ENCODE peak calls at places on chromosome 2, in nine cellular contexts. R, C, I, W, U, H, Q, Z and D are unnamed samples.
A peak's percentile ranks its signal among the peaks of the same experiment; 100 is the strongest.

GRCh38 chr2:141063410-141063809 is 1067.4 kb downstream of the LRP1B start:
- DNase-seq in Z (no peak), R (no peak), C (peak; percentile 61), H (no peak), W (no peak), I (no peak), U (no peak), Q (no peak), D (no peak)

GRCh38 chr2:74205113-74205512 is 6.7 kb downstream of the MTHFD2 start:
- DNase-seq in Z (no peak), H (no peak), I (no peak), W (no peak), R (no peak), U (no peak), Q (no peak), C (no peak), D (no peak)

GRCh38 chr2:223633656-223634055 is 31.5 kb upstream of the SCG2 start:
- DNase-seq in H (no peak), Z (no peak), W (no peak), Q (no peak), U (no peak), I (no peak), C (no peak), R (no peak), D (no peak)

GRCh38 chr2:43251171-43251731 is 24.8 kb upstream of the ZFP36L2 start:
- DNase-seq in W (peak; percentile 80), Q (no peak), C (no peak), I (no peak), R (no peak), U (no peak), H (peak; percentile 29), Z (peak; percentile 17), D (no peak)

GRCh38 chr2:240898108-240898730 is 2.3 kb upstream of the MAB21L4 start:
- DNase-seq in Q (peak; percentile 35), U (no peak), I (no peak), H (peak; percentile 78), R (no peak), W (no peak), Z (peak; percentile 61), C (no peak), D (no peak)

GRCh38 chr2:124778076-124778475 is 753.0 kb downstream of the CNTNAP5 start:
- DNase-seq in R (no peak), C (no peak), H (no peak), Q (no peak), Z (no peak), I (no peak), W (no peak), U (no peak), D (no peak)

GRCh38 chr2:238498691-238499295 is 72.1 kb downstream of the ASB1 start:
- DNase-seq in H (no peak), U (no peak), R (no peak), Z (no peak), C (no peak), Q (no peak), I (no peak), W (no peak), D (peak; percentile 43)

GRCh38 chr2:203574824-203575223 is 39.7 kb upstream of the RAPH1 start:
- DNase-seq in H (no peak), C (no peak), Q (no peak), R (no peak), W (no peak), U (no peak), I (no peak), Z (no peak), D (no peak)

GRCh38 chr2:220949476-220949875 is 622.6 kb downstream of the EPHA4 start:
- DNase-seq in R (no peak), I (no peak), W (no peak), C (peak; percentile 13), Z (no peak), U (no peak), Q (no peak), H (no peak), D (no peak)

GRCh38 chr2:180607501-180608060 is 372.8 kb upstream of the UBE2E3 start:
- DNase-seq in I (no peak), Q (no peak), Z (no peak), R (no peak), C (no peak), H (no peak), W (no peak), U (no peak), D (no peak)

GRCh38 chr2:126652323-126652891 is 3.6 kb upstream of the GYPC start:
- DNase-seq in I (no peak), R (no peak), H (no peak), W (no peak), C (no peak), U (no peak), Q (no peak), Z (no peak), D (no peak)

GRCh38 chr2:122101319-122101718 is 345.9 kb downstream of the TSN start:
- DNase-seq in Z (no peak), C (no peak), W (no peak), R (no peak), I (no peak), U (no peak), H (no peak), Q (no peak), D (no peak)

GRCh38 chr2:197965756-197966155 is 161.4 kb downstream of the PLCL1 start:
- DNase-seq in I (no peak), R (no peak), C (no peak), H (no peak), Q (no peak), Z (no peak), U (no peak), W (no peak), D (no peak)

GRCh38 chr2:12059616-12060441 is 313.4 kb downstream of the LPIN1 start:
- DNase-seq in Z (no peak), Q (no peak), W (no peak), U (no peak), H (no peak), I (no peak), R (no peak), C (no peak), D (no peak)
- TF ChIP-seq POLR2AphosphoS5 in Z (no peak), Q (no peak), W (no peak), U (no peak), H (no peak), I (peak; percentile 67), R (no peak), C (no peak), D (no peak)

DNA sequence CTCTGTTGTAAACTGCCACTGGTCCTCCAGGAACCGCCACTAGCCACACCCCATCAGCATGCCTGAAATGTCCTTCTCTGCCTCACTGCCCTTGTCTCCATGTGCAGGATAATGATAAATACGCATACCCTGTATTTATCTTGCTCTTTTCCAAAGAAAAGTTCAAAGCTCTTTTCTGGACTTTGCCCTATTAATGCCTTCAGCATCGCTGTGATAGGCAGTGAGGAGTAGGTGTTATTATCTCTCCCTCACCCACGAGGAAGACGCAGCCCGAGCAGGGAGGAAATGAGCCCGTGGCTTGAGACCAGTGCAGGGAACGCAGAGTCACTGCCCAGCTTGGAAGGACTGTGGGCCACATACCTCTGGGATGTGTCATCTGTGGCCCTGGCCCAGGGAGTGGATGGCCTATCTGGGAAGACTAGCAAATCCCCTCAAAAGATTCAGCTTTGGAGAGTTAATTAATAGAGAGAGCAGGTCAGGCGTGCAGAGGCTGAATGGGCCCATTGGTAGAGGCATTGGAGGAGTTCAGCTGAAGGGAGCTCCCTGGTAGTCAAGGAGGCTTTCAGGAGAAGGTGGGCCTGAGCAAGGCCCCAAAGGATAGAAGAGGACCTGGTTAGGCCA is 39.5 kb upstream of the MCFD2 start:
- DNase-seq in W (no peak), Z (peak; percentile 76), I (peak; percentile 37), R (no peak), H (peak; percentile 22), Q (peak; percentile 41), U (no peak), C (no peak), D (no peak)
- TF ChIP-seq POLR2AphosphoS5 in W (peak; percentile 43), Z (peak; percentile 79), I (no peak), R (no peak), H (peak; percentile 26), Q (no peak), U (no peak), C (no peak), D (no peak)

GRCh38 chr2:26410764-26411243 is 9.1 kb downstream of the DRC1 start:
- DNase-seq in Q (no peak), Z (no peak), H (no peak), U (no peak), R (no peak), W (no peak), C (no peak), I (peak; percentile 30), D (no peak)

GRCh38 chr2:26411419-26411818 is 9.7 kb downstream of the DRC1 start:
- DNase-seq in C (no peak), W (no peak), R (no peak), U (no peak), Q (no peak), H (no peak), I (no peak), Z (no peak), D (no peak)

GRCh38 chr2:26414291-26414690 is 12.6 kb downstream of the DRC1 start:
- DNase-seq in R (no peak), C (no peak), U (no peak), W (no peak), I (no peak), H (no peak), Q (no peak), Z (no peak), D (no peak)

GRCh38 chr2:26409785-26410184 is 8.1 kb downstream of the DRC1 start:
- DNase-seq in H (no peak), Q (no peak), C (no peak), R (no peak), Z (no peak), I (no peak), U (no peak), W (no peak), D (no peak)

GRCh38 chr2:26412091-26412673 is 10.5 kb downstream of the DRC1 start:
- DNase-seq in Q (no peak), I (peak; percentile 79), Z (no peak), R (no peak), W (no peak), H (no peak), C (no peak), U (peak; percentile 37), D (no peak)
- TF ChIP-seq POLR2AphosphoS5 in Q (no peak), I (peak; percentile 51), Z (no peak), R (no peak), W (no peak), H (no peak), C (no peak), U (no peak), D (no peak)

DNA sequence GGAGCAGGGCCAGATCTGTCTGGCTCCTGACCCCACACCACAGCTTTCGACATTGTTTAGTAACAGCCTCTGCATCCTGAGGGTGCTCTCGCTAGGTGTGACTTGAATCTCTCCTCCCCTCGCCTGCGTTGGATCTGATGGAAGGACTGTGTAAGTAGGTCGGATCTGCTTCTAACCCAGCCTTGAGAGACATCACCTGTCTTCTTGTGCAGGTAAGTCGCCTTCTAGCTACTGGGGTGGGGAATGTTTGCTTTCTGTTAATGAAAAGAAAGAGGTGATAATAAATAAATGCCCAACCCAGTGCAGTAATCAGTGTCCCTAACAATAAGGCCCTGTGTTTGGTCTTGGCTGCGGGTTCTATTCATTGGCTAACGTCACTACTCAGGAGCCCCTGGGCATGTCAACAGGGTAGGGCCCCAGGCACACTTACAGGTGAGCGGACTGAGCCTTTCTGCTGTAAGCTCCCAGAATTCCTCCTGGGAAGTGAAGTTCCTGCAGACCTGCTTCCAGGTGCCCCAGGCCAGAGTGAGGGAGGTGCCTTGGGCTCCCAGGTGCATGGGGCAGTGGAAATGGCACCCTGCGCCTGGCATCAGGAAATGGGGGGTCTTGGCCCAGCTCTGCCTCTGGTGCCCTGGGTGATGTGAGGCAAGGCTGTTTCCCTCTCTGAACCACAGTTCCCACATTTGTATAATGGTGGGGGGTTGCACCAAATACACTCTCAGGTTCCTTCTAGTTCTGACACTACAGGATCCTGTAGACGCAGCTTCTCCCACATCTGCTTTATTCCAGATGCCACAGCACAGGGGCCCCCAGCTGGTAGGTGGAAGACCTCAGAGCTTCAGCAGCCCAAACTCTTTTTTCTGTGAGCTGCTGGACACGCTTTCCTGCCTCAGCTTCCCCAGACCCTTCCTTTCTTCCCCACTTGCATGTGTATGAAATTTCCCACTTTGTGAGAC is 11.2 kb upstream of the FOSL2 start:
- DNase-seq in Q (peak; percentile 67), I (no peak), C (no peak), W (no peak), H (no peak), U (no peak), R (no peak), Z (no peak), D (peak; percentile 34)
- TF ChIP-seq POLR2AphosphoS5 in Q (no peak), I (no peak), C (no peak), W (no peak), H (no peak), U (no peak), R (no peak), Z (no peak), D (no peak)